ENCODE peak calls at places on chromosomes 3 and 15, in eight cellular contexts. N is A673, X is cardiac muscle cell, R is esophagus squamous epithelium, D is heart right ventricle, S is upper lobe of left lung, U is breast epithelium, A is vagina. C is an unnamed sample.

GRCh38 chr3:30476373-30477082 is 129.9 kb upstream of the TGFBR2 start:
- DNase-seq in N (peak; percentile 41), X (no peak), R (no peak), D (no peak), S (no peak), U (no peak), A (no peak), C (no peak)

GRCh38 chr3:128497305-128498126 is 4.5 kb upstream of the GATA2 start:
- DNase-seq in N (peak; percentile 85), X (peak; percentile 80), R (no peak), D (peak; percentile 78), S (peak; percentile 95), U (no peak), A (peak; percentile 89), C (peak; percentile 65)

GRCh38 chr3:189641776-189642175 is 10.6 kb downstream of the TP63 start:
- DNase-seq in N (no peak), X (no peak), R (no peak), D (no peak), S (no peak), U (no peak), A (no peak), C (no peak)

GRCh38 chr3:126955004-126955790 is 27.7 kb upstream of the PLXNA1 start:
- DNase-seq in N (no peak), X (no peak), R (no peak), D (no peak), S (peak; percentile 36), U (peak; percentile 10), A (no peak), C (no peak)

GRCh38 chr3:57755368-57756021 is 614 bp upstream of the SLMAP start:
- DNase-seq in N (peak; percentile 51), X (peak; percentile 39), R (no peak), D (no peak), S (no peak), U (no peak), A (no peak), C (no peak)

GRCh38 chr3:190294030-190294429 is 28.2 kb downstream of the CLDN1 start:
- DNase-seq in N (no peak), X (no peak), R (no peak), D (no peak), S (no peak), U (no peak), A (no peak), C (no peak)

GRCh38 chr3:119149484-119149883 is 3.5 kb downstream of the TEX55 start:
- DNase-seq in N (no peak), X (no peak), R (no peak), D (no peak), S (no peak), U (no peak), A (no peak), C (no peak)

GRCh38 chr3:123807820-123808219 is 76.3 kb downstream of the MYLK start:
- DNase-seq in N (no peak), X (no peak), R (no peak), D (no peak), S (no peak), U (no peak), A (peak; percentile 58), C (no peak)

GRCh38 chr3:138455801-138456716 is 21.6 kb downstream of the ESYT3 start:
- DNase-seq in N (no peak), X (no peak), R (no peak), D (no peak), S (no peak), U (peak; percentile 28), A (no peak), C (no peak)

GRCh38 chr15:41886741-41887140 is 7.1 kb downstream of the SPTBN5 start:
- DNase-seq in N (peak; percentile 35), X (no peak), R (no peak), D (no peak), S (no peak), U (no peak), A (no peak), C (no peak)

GRCh38 chr3:12753275-12754028 is 5.6 kb downstream of the TMEM40 start:
- DNase-seq in N (no peak), X (no peak), R (no peak), D (no peak), S (no peak), U (no peak), A (no peak), C (no peak)

GRCh38 chr15:80991446-80991845 is 1.8 kb upstream of the MESD start:
- DNase-seq in N (no peak), X (no peak), R (no peak), D (peak; percentile 32), S (no peak), U (no peak), A (no peak), C (peak; percentile 79)

GRCh38 chr3:121505256-121505655 is 40.5 kb downstream of the POLQ start:
- DNase-seq in N (no peak), X (no peak), R (no peak), D (no peak), S (no peak), U (no peak), A (no peak), C (no peak)

GRCh38 chr3:132285620-132285945 is 31.6 kb upstream of the ACP3 start:
- DNase-seq in N (no peak), X (peak; percentile 79), R (no peak), D (no peak), S (no peak), U (no peak), A (no peak), C (no peak)

GRCh38 chr15:61750271-61751084 is 309.8 kb downstream of the VPS13C start:
- DNase-seq in N (no peak), X (no peak), R (no peak), D (no peak), S (peak; percentile 37), U (peak; percentile 85), A (no peak), C (no peak)

GRCh38 chr15:101537681-101538080 is 48.2 kb upstream of the PCSK6 start:
- DNase-seq in N (no peak), X (no peak), R (no peak), D (no peak), S (no peak), U (no peak), A (no peak), C (peak; percentile 5)
- H3K27ac ChIP-seq in N (no peak overlapping the region), X (no peak overlapping the region), R (no peak overlapping the region), D (no peak overlapping the region), S (no peak overlapping the region), U (no peak overlapping the region), A (no peak overlapping the region), C (no peak overlapping the region)

GRCh38 chr15:79047676-79048439 is 42.7 kb downstream of the RASGRF1 start:
- DNase-seq in N (no peak), X (no peak), R (no peak), D (no peak), S (no peak), U (no peak), A (no peak), C (no peak)
- TF ChIP-seq CTCF in N (no peak), X (no peak), R (no peak), D (no peak), S (no peak), U (no peak), A (no peak), C (no peak)

DNA sequence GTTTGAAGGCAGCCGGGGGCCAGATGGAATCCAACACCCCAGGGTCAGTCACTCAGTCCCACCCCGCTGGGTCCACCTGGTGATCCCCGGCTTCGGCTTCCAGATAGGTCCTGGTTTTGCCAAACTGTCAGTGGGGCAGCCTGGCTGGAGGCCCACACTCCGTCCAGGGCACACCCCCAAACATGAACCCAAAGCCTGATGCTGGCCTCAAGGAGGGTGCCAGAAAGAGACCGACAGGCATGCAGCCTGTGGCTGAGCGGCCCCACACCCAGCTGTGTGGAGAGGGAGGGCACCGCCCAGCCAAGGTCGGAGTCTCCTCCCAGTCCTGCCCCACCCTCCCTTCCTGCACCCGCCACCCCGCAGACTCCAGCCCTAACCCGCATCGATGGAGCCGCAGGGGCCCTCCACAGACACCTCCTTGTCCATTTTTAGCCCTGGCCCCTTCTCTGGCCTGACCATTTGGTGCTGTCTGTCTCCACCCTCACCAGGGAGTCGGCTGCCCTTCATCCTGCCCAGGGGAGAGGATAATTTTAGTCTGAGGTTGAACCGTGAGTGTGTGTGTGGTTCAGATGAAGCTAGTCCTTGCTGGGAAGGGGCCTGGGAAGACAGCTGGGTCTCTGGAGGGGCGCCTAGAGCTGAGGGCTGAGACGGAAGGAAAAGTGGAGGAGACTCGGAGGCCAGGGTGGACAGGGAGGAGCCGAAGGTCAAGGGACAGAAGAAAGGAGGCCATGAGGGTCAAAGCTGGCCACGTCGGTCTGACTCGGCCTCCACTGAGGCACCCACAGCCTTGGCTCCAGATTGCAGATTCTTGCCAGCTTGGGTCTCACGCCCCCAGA is 23.1 kb downstream of the TNK2 start:
- DNase-seq in N (no peak), X (peak; percentile 71), R (no peak), D (peak; percentile 55), S (no peak), U (no peak), A (no peak), C (no peak)
- H3K27ac ChIP-seq in N (no peak overlapping the region), X (peak overlapping the region; percentile 90), R (peak overlapping the region; percentile 64), D (peak overlapping the region; percentile 82), S (peak overlapping the region; percentile 73), U (no peak overlapping the region), A (no peak overlapping the region), C (peak overlapping the region; percentile 24)

DNA sequence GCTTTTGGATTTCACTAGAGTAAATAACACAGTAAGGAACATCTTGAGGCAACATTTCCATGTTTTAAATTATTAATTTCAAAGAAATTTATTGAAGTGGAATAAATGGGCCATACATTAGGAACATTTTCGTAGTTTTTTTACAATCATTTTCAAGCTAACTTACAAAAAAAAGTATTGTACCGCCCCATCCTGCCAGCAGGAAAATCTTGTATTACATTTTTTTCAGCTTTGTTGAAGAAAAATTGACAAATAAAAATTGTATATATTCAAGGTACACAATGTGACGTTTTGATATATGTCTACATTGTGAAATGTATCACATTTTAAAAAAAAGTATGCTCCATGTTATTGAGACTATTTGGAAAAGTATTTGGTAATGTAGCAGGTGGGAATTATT is 1001.9 kb upstream of the NR2F2 start:
- DNase-seq in N (no peak), X (no peak), R (no peak), D (no peak), S (no peak), U (no peak), A (no peak), C (no peak)
- TF ChIP-seq CTCF in N (no peak), X (no peak), R (no peak), D (no peak), S (no peak), U (no peak), A (no peak), C (no peak)

GRCh38 chr3:45983865-45984264 is 11.8 kb downstream of the FYCO1 start:
- DNase-seq in N (no peak), X (no peak), R (no peak), D (no peak), S (no peak), U (no peak), A (no peak), C (no peak)
- H3K27ac ChIP-seq in N (no peak overlapping the region), X (peak overlapping the region; percentile 34), R (peak overlapping the region; percentile 84), D (peak overlapping the region; percentile 90), S (no peak overlapping the region), U (peak overlapping the region; percentile 81), A (peak overlapping the region; percentile 78), C (peak overlapping the region; percentile 94)

GRCh38 chr3:908839-909238 is 184.0 kb upstream of the CNTN6 start:
- DNase-seq in N (peak; percentile 25), X (peak; percentile 23), R (no peak), D (no peak), S (no peak), U (no peak), A (no peak), C (no peak)
- TF ChIP-seq CTCF in N (peak; percentile 46), X (no peak), R (no peak), D (no peak), S (no peak), U (no peak), A (no peak), C (no peak)

GRCh38 chr15:90038639-90039095 is 37.5 kb downstream of the ZNF710 start:
- DNase-seq in N (no peak), X (no peak), R (no peak), D (no peak), S (no peak), U (no peak), A (no peak), C (no peak)
- H3K27ac ChIP-seq in N (no peak overlapping the region), X (no peak overlapping the region), R (no peak overlapping the region), D (no peak overlapping the region), S (peak overlapping the region; percentile 91), U (no peak overlapping the region), A (no peak overlapping the region), C (no peak overlapping the region)